ENCODE peak calls at places on chromosomes 13 and 19, in ten cellular contexts. One of them, this sample, is unnamed.

GRCh38 chr19:30227661-30228112 is 144.5 kb upstream of the ZNF536 start:
- DNase-seq in GM23338: peak
- DNase-seq in A549: peak
- DNase-seq in PC-3: peak
- DNase-seq in IMR-90: peak
- DNase-seq in aorta: no peak
- DNase-seq in effector memory CD4-positive, alpha-beta T cell: no peak
- DNase-seq in neural progenitor cell: peak
- DNase-seq in heart right ventricle: peak
- DNase-seq in fibroblast of lung: peak
- DNase-seq in this sample: no peak

GRCh38 chr13:35995136-35995535 is 136.0 kb downstream of the DCLK1 start:
- DNase-seq in effector memory CD4-positive, alpha-beta T cell: no peak
- DNase-seq in heart right ventricle: no peak
- DNase-seq in fibroblast of lung: no peak
- DNase-seq in aorta: no peak
- DNase-seq in PC-3: no peak
- DNase-seq in A549: no peak
- DNase-seq in GM23338: no peak
- DNase-seq in neural progenitor cell: no peak
- DNase-seq in IMR-90: no peak
- DNase-seq in this sample: no peak

GRCh38 chr19:11902228-11902627 is 14.6 kb downstream of the ZNF69 start:
- DNase-seq in fibroblast of lung: no peak
- DNase-seq in aorta: no peak
- DNase-seq in neural progenitor cell: no peak
- DNase-seq in PC-3: no peak
- DNase-seq in effector memory CD4-positive, alpha-beta T cell: no peak
- DNase-seq in GM23338: no peak
- DNase-seq in heart right ventricle: no peak
- DNase-seq in IMR-90: no peak
- DNase-seq in A549: no peak
- DNase-seq in this sample: no peak

GRCh38 chr13:75581874-75582640 is 32.5 kb downstream of the UCHL3 start:
- DNase-seq in fibroblast of lung: peak
- DNase-seq in PC-3: no peak
- DNase-seq in aorta: no peak
- DNase-seq in effector memory CD4-positive, alpha-beta T cell: no peak
- DNase-seq in heart right ventricle: no peak
- DNase-seq in IMR-90: peak
- DNase-seq in neural progenitor cell: no peak
- DNase-seq in GM23338: no peak
- DNase-seq in A549: no peak
- DNase-seq in this sample: no peak

GRCh38 chr13:112889351-112890290 is 79.4 kb upstream of the MCF2L start:
- DNase-seq in aorta: no peak
- DNase-seq in fibroblast of lung: no peak
- DNase-seq in effector memory CD4-positive, alpha-beta T cell: no peak
- DNase-seq in A549: no peak
- DNase-seq in PC-3: no peak
- DNase-seq in GM23338: no peak
- DNase-seq in IMR-90: no peak
- DNase-seq in heart right ventricle: no peak
- DNase-seq in neural progenitor cell: no peak
- DNase-seq in this sample: no peak

GRCh38 chr19:58569191-58569942 is 3.8 kb downstream of the MZF1 start:
- DNase-seq in effector memory CD4-positive, alpha-beta T cell: no peak
- DNase-seq in heart right ventricle: no peak
- DNase-seq in GM23338: no peak
- DNase-seq in neural progenitor cell: no peak
- DNase-seq in aorta: peak
- DNase-seq in IMR-90: no peak
- DNase-seq in fibroblast of lung: no peak
- DNase-seq in A549: no peak
- DNase-seq in PC-3: no peak
- DNase-seq in this sample: no peak

GRCh38 chr19:42440357-42441046 is 2.2 kb downstream of the CXCL17 start:
- DNase-seq in neural progenitor cell: peak
- DNase-seq in aorta: peak
- DNase-seq in heart right ventricle: peak
- DNase-seq in fibroblast of lung: peak
- DNase-seq in PC-3: peak
- DNase-seq in effector memory CD4-positive, alpha-beta T cell: peak
- DNase-seq in GM23338: peak
- DNase-seq in A549: peak
- DNase-seq in IMR-90: peak
- DNase-seq in this sample: no peak

GRCh38 chr13:75687145-75687763 is 51.1 kb downstream of the LMO7 start:
- DNase-seq in fibroblast of lung: peak
- DNase-seq in PC-3: peak
- DNase-seq in A549: peak
- DNase-seq in heart right ventricle: no peak
- DNase-seq in IMR-90: peak
- DNase-seq in neural progenitor cell: peak
- DNase-seq in effector memory CD4-positive, alpha-beta T cell: no peak
- DNase-seq in GM23338: peak
- DNase-seq in aorta: no peak
- DNase-seq in this sample: no peak

GRCh38 chr13:109684836-109685602 is 101.4 kb downstream of the IRS2 start:
- DNase-seq in fibroblast of lung: peak
- DNase-seq in aorta: no peak
- DNase-seq in neural progenitor cell: no peak
- DNase-seq in GM23338: no peak
- DNase-seq in heart right ventricle: peak
- DNase-seq in PC-3: peak
- DNase-seq in IMR-90: no peak
- DNase-seq in effector memory CD4-positive, alpha-beta T cell: no peak
- DNase-seq in A549: no peak
- DNase-seq in this sample: no peak

GRCh38 chr13:110226051-110226562 is 80.8 kb downstream of the COL4A1 start:
- DNase-seq in effector memory CD4-positive, alpha-beta T cell: no peak
- DNase-seq in fibroblast of lung: peak
- DNase-seq in PC-3: no peak
- DNase-seq in heart right ventricle: no peak
- DNase-seq in GM23338: no peak
- DNase-seq in A549: no peak
- DNase-seq in aorta: no peak
- DNase-seq in neural progenitor cell: no peak
- DNase-seq in IMR-90: peak
- DNase-seq in this sample: no peak

GRCh38 chr19:50818859-50819472 is 4.6 kb downstream of the KLK1 start:
- DNase-seq in IMR-90: no peak
- DNase-seq in neural progenitor cell: no peak
- DNase-seq in PC-3: no peak
- DNase-seq in heart right ventricle: no peak
- DNase-seq in fibroblast of lung: no peak
- DNase-seq in A549: no peak
- DNase-seq in aorta: no peak
- DNase-seq in effector memory CD4-positive, alpha-beta T cell: no peak
- DNase-seq in GM23338: no peak
- DNase-seq in this sample: no peak

GRCh38 chr13:66162470-66162869 is 1067.7 kb downstream of the PCDH9 start:
- DNase-seq in aorta: no peak
- DNase-seq in heart right ventricle: no peak
- DNase-seq in PC-3: no peak
- DNase-seq in IMR-90: no peak
- DNase-seq in GM23338: no peak
- DNase-seq in effector memory CD4-positive, alpha-beta T cell: no peak
- DNase-seq in neural progenitor cell: no peak
- DNase-seq in A549: no peak
- DNase-seq in fibroblast of lung: no peak
- DNase-seq in this sample: no peak
- H3K27ac ChIP-seq in aorta: no peak
- H3K27ac ChIP-seq in heart right ventricle: no peak
- H3K27ac ChIP-seq in PC-3: no peak
- H3K27ac ChIP-seq in IMR-90: no peak
- H3K27ac ChIP-seq in GM23338: no peak
- H3K27ac ChIP-seq in effector memory CD4-positive, alpha-beta T cell: no peak
- H3K27ac ChIP-seq in neural progenitor cell: no peak
- H3K27ac ChIP-seq in A549: no peak
- H3K27ac ChIP-seq in fibroblast of lung: no peak
- H3K27ac ChIP-seq in this sample: no peak

GRCh38 chr13:60974296-60974695 is 441.4 kb downstream of the PCDH20 start:
- DNase-seq in A549: no peak
- DNase-seq in neural progenitor cell: peak
- DNase-seq in PC-3: no peak
- DNase-seq in fibroblast of lung: no peak
- DNase-seq in GM23338: peak
- DNase-seq in heart right ventricle: no peak
- DNase-seq in effector memory CD4-positive, alpha-beta T cell: no peak
- DNase-seq in aorta: no peak
- DNase-seq in IMR-90: no peak
- DNase-seq in this sample: no peak
- H3K27ac ChIP-seq in A549: no peak
- H3K27ac ChIP-seq in neural progenitor cell: no peak
- H3K27ac ChIP-seq in PC-3: no peak
- H3K27ac ChIP-seq in fibroblast of lung: no peak
- H3K27ac ChIP-seq in GM23338: peak
- H3K27ac ChIP-seq in heart right ventricle: no peak
- H3K27ac ChIP-seq in effector memory CD4-positive, alpha-beta T cell: no peak
- H3K27ac ChIP-seq in aorta: no peak
- H3K27ac ChIP-seq in IMR-90: no peak
- H3K27ac ChIP-seq in this sample: no peak

GRCh38 chr19:57305056-57305455 is 15.2 kb upstream of the ZNF543 start:
- DNase-seq in GM23338: no peak
- DNase-seq in heart right ventricle: no peak
- DNase-seq in effector memory CD4-positive, alpha-beta T cell: no peak
- DNase-seq in IMR-90: no peak
- DNase-seq in PC-3: no peak
- DNase-seq in neural progenitor cell: no peak
- DNase-seq in fibroblast of lung: peak
- DNase-seq in aorta: no peak
- DNase-seq in A549: no peak
- DNase-seq in this sample: no peak

GRCh38 chr19:57314146-57314545 is 6.1 kb upstream of the ZNF543 start:
- DNase-seq in GM23338: no peak
- DNase-seq in aorta: no peak
- DNase-seq in IMR-90: no peak
- DNase-seq in heart right ventricle: no peak
- DNase-seq in PC-3: no peak
- DNase-seq in effector memory CD4-positive, alpha-beta T cell: no peak
- DNase-seq in neural progenitor cell: no peak
- DNase-seq in A549: no peak
- DNase-seq in fibroblast of lung: no peak
- DNase-seq in this sample: no peak

GRCh38 chr19:57308514-57308913 is 11.8 kb upstream of the ZNF543 start:
- DNase-seq in effector memory CD4-positive, alpha-beta T cell: no peak
- DNase-seq in aorta: no peak
- DNase-seq in GM23338: no peak
- DNase-seq in A549: no peak
- DNase-seq in heart right ventricle: no peak
- DNase-seq in neural progenitor cell: no peak
- DNase-seq in fibroblast of lung: no peak
- DNase-seq in PC-3: no peak
- DNase-seq in IMR-90: no peak
- DNase-seq in this sample: no peak

GRCh38 chr19:57310792-57311191 is 9.5 kb upstream of the ZNF543 start:
- DNase-seq in fibroblast of lung: no peak
- DNase-seq in neural progenitor cell: no peak
- DNase-seq in heart right ventricle: no peak
- DNase-seq in effector memory CD4-positive, alpha-beta T cell: no peak
- DNase-seq in GM23338: no peak
- DNase-seq in PC-3: no peak
- DNase-seq in IMR-90: no peak
- DNase-seq in aorta: no peak
- DNase-seq in A549: no peak
- DNase-seq in this sample: no peak
- H3K27ac ChIP-seq in fibroblast of lung: no peak
- H3K27ac ChIP-seq in neural progenitor cell: no peak
- H3K27ac ChIP-seq in heart right ventricle: no peak
- H3K27ac ChIP-seq in effector memory CD4-positive, alpha-beta T cell: no peak
- H3K27ac ChIP-seq in GM23338: no peak
- H3K27ac ChIP-seq in PC-3: no peak
- H3K27ac ChIP-seq in IMR-90: no peak
- H3K27ac ChIP-seq in aorta: no peak
- H3K27ac ChIP-seq in A549: no peak
- H3K27ac ChIP-seq in this sample: no peak

GRCh38 chr19:1410789-1411188 is 3.4 kb downstream of the DAZAP1 start:
- DNase-seq in PC-3: no peak
- DNase-seq in neural progenitor cell: no peak
- DNase-seq in IMR-90: no peak
- DNase-seq in A549: no peak
- DNase-seq in effector memory CD4-positive, alpha-beta T cell: no peak
- DNase-seq in fibroblast of lung: no peak
- DNase-seq in heart right ventricle: no peak
- DNase-seq in GM23338: no peak
- DNase-seq in aorta: no peak
- DNase-seq in this sample: no peak

GRCh38 chr19:1411255-1412191 is 4.1 kb downstream of the DAZAP1 start:
- DNase-seq in aorta: no peak
- DNase-seq in IMR-90: peak
- DNase-seq in effector memory CD4-positive, alpha-beta T cell: peak
- DNase-seq in PC-3: no peak
- DNase-seq in fibroblast of lung: peak
- DNase-seq in GM23338: no peak
- DNase-seq in neural progenitor cell: no peak
- DNase-seq in heart right ventricle: peak
- DNase-seq in A549: no peak
- DNase-seq in this sample: peak

GRCh38 chr19:1409204-1410005 is 2.0 kb downstream of the DAZAP1 start:
- DNase-seq in heart right ventricle: no peak
- DNase-seq in neural progenitor cell: no peak
- DNase-seq in GM23338: no peak
- DNase-seq in PC-3: no peak
- DNase-seq in IMR-90: no peak
- DNase-seq in fibroblast of lung: no peak
- DNase-seq in A549: no peak
- DNase-seq in effector memory CD4-positive, alpha-beta T cell: no peak
- DNase-seq in aorta: no peak
- DNase-seq in this sample: no peak

GRCh38 chr19:1408300-1409203 is 1.2 kb downstream of the DAZAP1 start:
- DNase-seq in heart right ventricle: peak
- DNase-seq in A549: no peak
- DNase-seq in effector memory CD4-positive, alpha-beta T cell: peak
- DNase-seq in GM23338: peak
- DNase-seq in fibroblast of lung: peak
- DNase-seq in PC-3: peak
- DNase-seq in neural progenitor cell: peak
- DNase-seq in IMR-90: peak
- DNase-seq in aorta: peak
- DNase-seq in this sample: no peak

DNA sequence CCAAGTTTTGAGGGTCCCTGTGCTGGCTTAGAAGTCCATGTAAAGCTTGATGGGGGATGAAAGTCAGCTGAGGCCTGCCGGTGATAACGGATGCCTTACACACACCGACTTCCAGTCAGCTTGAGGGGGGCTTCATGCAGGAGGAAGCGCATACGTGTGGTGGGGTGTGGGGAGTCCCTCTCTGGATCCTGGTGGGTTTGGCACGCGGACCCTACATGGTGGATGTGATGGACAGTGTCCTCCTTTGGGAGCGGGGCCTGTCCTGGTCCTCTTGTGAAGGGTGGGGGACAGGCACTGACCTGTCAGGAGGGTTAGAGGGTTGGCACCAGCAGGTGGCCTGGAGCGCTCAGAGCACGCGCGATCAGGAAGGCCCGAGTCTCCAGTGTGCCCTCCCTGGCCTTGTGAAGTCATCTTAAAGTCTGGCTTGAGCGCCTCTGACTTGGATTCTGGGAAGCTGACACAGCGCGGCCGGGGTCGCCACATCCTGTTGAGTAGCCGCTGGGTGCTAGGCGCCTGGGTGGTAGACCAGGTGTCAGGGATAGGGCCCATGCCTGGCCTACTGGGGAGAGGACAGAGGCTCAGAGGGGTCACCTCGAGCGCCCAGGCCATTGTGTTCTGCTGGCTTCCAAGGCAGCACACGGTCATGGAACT is 2.9 kb downstream of the DAZAP1 start:
- DNase-seq in effector memory CD4-positive, alpha-beta T cell: no peak
- DNase-seq in A549: no peak
- DNase-seq in IMR-90: peak
- DNase-seq in PC-3: peak
- DNase-seq in neural progenitor cell: no peak
- DNase-seq in fibroblast of lung: peak
- DNase-seq in GM23338: no peak
- DNase-seq in heart right ventricle: no peak
- DNase-seq in aorta: no peak
- DNase-seq in this sample: no peak
- H3K27ac ChIP-seq in effector memory CD4-positive, alpha-beta T cell: peak
- H3K27ac ChIP-seq in A549: no peak
- H3K27ac ChIP-seq in IMR-90: peak
- H3K27ac ChIP-seq in PC-3: no peak
- H3K27ac ChIP-seq in neural progenitor cell: no peak
- H3K27ac ChIP-seq in fibroblast of lung: peak
- H3K27ac ChIP-seq in GM23338: peak
- H3K27ac ChIP-seq in heart right ventricle: peak
- H3K27ac ChIP-seq in aorta: no peak
- H3K27ac ChIP-seq in this sample: peak

This sample was measured in substantia nigra.